ENCODE peak calls at places on chromosome 18, in six cellular contexts. Q, K, Z, G, L and P are unnamed samples.

GRCh38 chr18:25650201-25650941 is 298.4 kb upstream of the ZNF521 start:
- DNase-seq in Q (no peak), K (peak), Z (no peak), G (peak), L (no peak), P (no peak)

GRCh38 chr18:51028201-51028805 is 1.7 kb upstream of the SMAD4 start:
- DNase-seq in Q (no peak), K (peak), Z (peak), G (no peak), L (no peak), P (peak)

GRCh38 chr18:12048010-12048826 is 45.4 kb upstream of the ANKRD62 start:
- DNase-seq in Q (no peak), K (no peak), Z (no peak), G (no peak), L (no peak), P (no peak)

GRCh38 chr18:28588884-28589549 is 412.1 kb upstream of the CDH2 start:
- DNase-seq in Q (no peak), K (no peak), Z (no peak), G (no peak), L (no peak), P (no peak)

GRCh38 chr18:21391074-21391673 is 149.1 kb downstream of the GREB1L start:
- DNase-seq in Q (no peak), K (no peak), Z (peak), G (peak), L (peak), P (no peak)

GRCh38 chr18:79962311-79962710 is 2.1 kb upstream of the HSBP1L1 start:
- DNase-seq in Q (no peak), K (no peak), Z (no peak), G (no peak), L (no peak), P (no peak)

GRCh38 chr18:11859903-11860407 is 8.7 kb downstream of the CHMP1B start:
- DNase-seq in Q (no peak), K (peak), Z (peak), G (peak), L (no peak), P (peak)

GRCh38 chr18:35624140-35624539 is 42.6 kb downstream of the GALNT1 start:
- DNase-seq in Q (no peak), K (no peak), Z (no peak), G (no peak), L (peak), P (no peak)

GRCh38 chr18:45974088-45974536 is 7.0 kb upstream of the EPG5 start:
- DNase-seq in Q (peak), K (peak), Z (peak), G (peak), L (peak), P (peak)

GRCh38 chr18:10850828-10851227 is 298.5 kb downstream of the PIEZO2 start:
- DNase-seq in Q (no peak), K (no peak), Z (no peak), G (no peak), L (no peak), P (no peak)

GRCh38 chr18:79769698-79770500 is 27.8 kb upstream of the KCNG2 start:
- DNase-seq in Q (no peak), K (no peak), Z (no peak), G (no peak), L (no peak), P (no peak)

GRCh38 chr18:74631242-74632087 is 33.8 kb downstream of the ZNF407 start:
- DNase-seq in Q (no peak), K (no peak), Z (no peak), G (peak), L (no peak), P (peak)

GRCh38 chr18:76130845-76131244 is 364.2 kb downstream of the ZNF516 start:
- DNase-seq in Q (no peak), K (no peak), Z (no peak), G (no peak), L (no peak), P (no peak)

GRCh38 chr18:67104700-67105284 is 411.7 kb downstream of the DSEL start:
- DNase-seq in Q (no peak), K (peak), Z (peak), G (peak), L (no peak), P (peak)

GRCh38 chr18:79867666-79868065 is 69.9 kb downstream of the KCNG2 start:
- DNase-seq in Q (no peak), K (no peak), Z (no peak), G (no peak), L (no peak), P (no peak)

GRCh38 chr18:22604390-22604985 is 186.8 kb upstream of the CTAGE1 start:
- DNase-seq in Q (no peak), K (no peak), Z (no peak), G (peak), L (no peak), P (no peak)

GRCh38 chr18:42185486-42185885 is 230.5 kb downstream of the PIK3C3 start:
- DNase-seq in Q (no peak), K (no peak), Z (no peak), G (no peak), L (no peak), P (no peak)

GRCh38 chr18:6929370-6930102 is 188.1 kb downstream of the LAMA1 start:
- DNase-seq in Q (peak), K (no peak), Z (no peak), G (no peak), L (no peak), P (no peak)

GRCh38 chr18:58756596-58757240 is 85.5 kb downstream of the MALT1 start:
- DNase-seq in Q (no peak), K (no peak), Z (no peak), G (no peak), L (no peak), P (no peak)

GRCh38 chr18:58753976-58754375 is 82.7 kb downstream of the MALT1 start:
- DNase-seq in Q (no peak), K (no peak), Z (no peak), G (no peak), L (no peak), P (no peak)

GRCh38 chr18:58756148-58756547 is 84.9 kb downstream of the MALT1 start:
- DNase-seq in Q (no peak), K (no peak), Z (no peak), G (no peak), L (no peak), P (no peak)

GRCh38 chr18:58755304-58756010 is 84.2 kb downstream of the MALT1 start:
- DNase-seq in Q (no peak), K (no peak), Z (no peak), G (no peak), L (no peak), P (no peak)

DNA sequence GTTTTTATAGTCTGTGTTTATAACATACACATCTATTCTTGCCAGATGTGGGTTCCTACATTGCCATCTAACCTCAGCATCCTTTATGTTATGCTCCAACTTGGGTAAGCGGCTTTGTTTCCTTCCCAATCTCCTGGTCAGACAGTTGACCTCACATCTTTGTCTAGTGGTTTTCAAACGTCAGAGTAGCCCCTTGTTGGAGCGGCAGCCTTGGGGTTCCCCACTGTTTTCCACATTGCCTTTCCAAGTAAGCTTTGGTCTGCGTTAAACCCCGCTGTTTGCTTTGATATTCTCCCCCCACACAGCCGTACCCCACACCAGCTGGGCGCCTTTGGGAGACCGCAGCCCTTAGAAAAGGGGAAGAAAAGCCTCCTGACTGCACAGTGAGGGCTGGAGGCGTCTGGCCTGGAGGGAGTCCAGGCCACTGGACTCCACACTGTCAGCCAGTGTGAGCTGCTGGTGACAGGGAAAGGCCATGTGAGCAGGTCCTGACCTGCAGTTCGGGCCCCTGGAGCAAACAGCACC is 83.3 kb downstream of the MALT1 start:
- DNase-seq in Q (no peak), K (no peak), Z (no peak), G (no peak), L (no peak), P (peak)
- TF ChIP-seq MAX in Q (no peak), K (no peak), Z (no peak), G (no peak), L (no peak), P (no peak)

GRCh38 chr18:55320399-55321255 is 267.4 kb downstream of the TCF4 start:
- DNase-seq in Q (no peak), K (no peak), Z (no peak), G (peak), L (no peak), P (no peak)

GRCh38 chr18:55319517-55319905 is 268.5 kb downstream of the TCF4 start:
- DNase-seq in Q (no peak), K (no peak), Z (no peak), G (peak), L (no peak), P (no peak)

GRCh38 chr18:55317832-55318231 is 270.2 kb downstream of the TCF4 start:
- DNase-seq in Q (no peak), K (no peak), Z (no peak), G (no peak), L (no peak), P (no peak)

GRCh38 chr18:55317322-55317721 is 270.7 kb downstream of the TCF4 start:
- DNase-seq in Q (no peak), K (no peak), Z (no peak), G (no peak), L (no peak), P (no peak)

DNA sequence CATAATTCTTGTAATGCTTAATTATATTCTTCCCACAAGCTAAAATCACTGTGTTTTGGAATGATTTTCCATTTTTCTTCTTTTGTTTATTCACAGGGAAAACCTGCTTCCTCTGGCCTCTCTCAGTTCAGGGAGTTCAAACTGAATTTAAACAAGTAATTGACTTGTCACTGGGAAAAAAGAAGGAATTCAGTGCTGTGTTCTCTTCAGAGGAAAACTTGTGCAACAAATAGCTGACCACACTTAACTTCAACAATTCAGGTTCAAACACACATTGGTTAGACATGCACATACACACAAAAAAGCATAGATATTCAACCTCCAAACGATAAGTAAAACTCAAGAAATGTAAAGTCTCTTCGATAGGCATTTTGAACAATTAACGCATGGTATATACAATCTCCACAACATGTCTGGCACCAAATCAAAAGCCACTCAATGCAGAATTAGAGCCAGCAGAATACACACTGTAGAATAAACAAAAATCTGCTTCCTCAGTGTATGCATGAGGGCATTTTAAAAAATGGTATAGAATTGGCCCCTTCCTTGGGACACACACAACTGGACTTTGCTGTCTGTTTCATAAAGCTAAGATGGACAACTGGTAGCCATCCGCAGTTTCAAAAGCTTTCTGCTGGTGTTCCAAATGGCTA is 269.0 kb downstream of the TCF4 start:
- DNase-seq in Q (no peak), K (no peak), Z (no peak), G (peak), L (no peak), P (no peak)
- H3K4me3 ChIP-seq in Q (no peak), K (no peak), Z (no peak), G (no peak), L (peak), P (no peak)

GRCh38 chr18:499351-500229 is 911 bp downstream of the COLEC12 start:
- DNase-seq in Q (no peak), K (peak), Z (peak), G (peak), L (no peak), P (peak)

GRCh38 chr18:501406-501714 is 859 bp upstream of the COLEC12 start:
- DNase-seq in Q (no peak), K (no peak), Z (no peak), G (no peak), L (no peak), P (no peak)

GRCh38 chr18:498901-499300 is 1.6 kb downstream of the COLEC12 start:
- DNase-seq in Q (no peak), K (no peak), Z (no peak), G (no peak), L (no peak), P (no peak)

GRCh38 chr18:500230-500555 is 308 bp downstream of the COLEC12 start:
- DNase-seq in Q (no peak), K (no peak), Z (no peak), G (no peak), L (no peak), P (no peak)

DNA sequence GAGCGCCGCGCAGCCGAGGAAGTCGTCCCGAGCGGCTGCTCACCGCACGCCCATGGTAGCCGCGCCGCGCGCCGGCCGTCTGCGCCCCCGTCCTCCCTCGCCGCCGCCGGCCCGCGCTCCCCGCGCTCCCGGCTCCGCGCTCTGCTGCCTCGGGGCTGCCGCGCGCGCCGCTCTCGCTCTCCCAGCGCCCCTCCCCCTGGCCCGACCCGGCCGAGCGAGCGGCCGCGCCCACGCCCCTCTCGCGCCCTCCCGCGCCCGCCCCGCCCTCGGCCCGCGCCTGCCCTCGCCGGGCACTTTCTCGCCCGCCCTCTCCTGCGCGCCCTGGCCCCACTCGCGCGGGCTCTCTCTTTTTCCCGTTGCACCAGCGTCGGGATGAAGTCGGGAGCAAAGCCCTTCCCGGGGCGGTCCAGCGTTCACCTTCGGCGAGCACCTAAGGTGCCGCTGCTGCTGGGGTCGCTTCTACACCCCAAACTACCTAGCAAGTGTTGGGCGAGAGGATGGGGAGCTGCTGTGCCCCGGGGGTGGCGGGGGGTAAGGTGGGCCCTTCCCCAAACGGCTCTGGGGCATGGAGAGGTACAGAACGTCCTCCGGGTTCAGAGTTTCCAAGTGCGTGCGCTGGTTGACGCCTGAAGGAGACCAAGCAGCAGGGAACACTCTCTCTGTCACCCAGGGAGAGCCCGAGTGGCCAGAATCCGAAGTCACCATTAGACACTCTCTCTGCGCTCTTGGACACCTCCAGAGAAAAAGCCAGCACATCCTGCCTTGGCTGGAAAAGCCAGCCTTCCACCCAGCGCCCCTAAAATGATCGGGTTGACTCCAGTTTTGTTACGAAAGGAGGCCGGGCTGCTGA is at the start of gene COLEC12:
- DNase-seq in Q (peak), K (no peak), Z (no peak), G (no peak), L (no peak), P (no peak)
- TF ChIP-seq MYC in Q (no peak), K (no peak), Z (no peak), G (no peak), L (no peak), P (no peak)

DNA sequence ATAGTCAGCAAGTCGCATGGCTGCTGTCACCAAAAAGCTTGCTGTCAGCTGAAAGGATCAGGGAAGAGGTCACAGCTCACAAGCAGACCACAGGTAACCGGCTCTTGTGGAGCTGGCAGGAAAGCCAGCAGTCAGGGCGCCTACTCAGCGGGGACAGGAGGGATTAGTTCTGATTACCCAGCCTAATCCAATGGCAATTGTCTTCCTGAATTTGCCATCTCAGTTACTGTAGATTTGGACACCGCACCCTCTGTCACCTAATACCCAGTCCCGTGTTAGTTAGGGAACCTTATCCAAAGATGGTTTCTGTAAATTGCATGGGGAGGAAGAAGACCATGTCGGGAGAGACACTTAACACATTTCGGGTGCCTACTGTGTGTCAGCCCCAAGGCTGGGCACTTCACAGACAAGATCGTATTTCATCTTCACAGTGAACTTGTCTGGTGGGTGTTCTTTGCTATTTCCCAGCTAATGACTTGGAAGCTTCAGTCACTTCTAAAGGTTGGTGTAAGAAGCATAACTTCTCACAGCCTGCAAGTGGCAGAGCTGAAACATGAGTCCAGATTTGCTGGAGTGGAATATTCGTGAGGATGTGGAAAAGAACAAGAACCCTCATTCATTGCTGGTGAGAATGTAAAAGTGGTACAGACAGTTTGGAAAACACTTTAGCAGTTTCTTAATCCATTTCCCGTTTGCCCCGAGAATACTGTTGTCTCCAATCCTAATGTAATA is 9.9 kb downstream of the ALPK2 start:
- DNase-seq in Q (no peak), K (no peak), Z (no peak), G (no peak), L (no peak), P (no peak)
- TF ChIP-seq MAX in Q (no peak), K (no peak), Z (no peak), G (no peak), L (no peak), P (no peak)

GRCh38 chr18:37754141-37754540 is 188.5 kb upstream of the CELF4 start:
- DNase-seq in Q (no peak), K (no peak), Z (no peak), G (no peak), L (no peak), P (no peak)
- H3K4me3 ChIP-seq in Q (no peak), K (no peak), Z (no peak), G (no peak), L (no peak), P (no peak)